ENCODE peak calls at places on chromosomes 5 and 9, in ten cellular contexts. One of them, this sample, is unnamed.

GRCh38 chr5:178291969-178292825 is 59.6 kb upstream of the PHYKPL start:
- DNase-seq in psoas muscle: peak; percentile 4
- DNase-seq in AG09309: no peak
- DNase-seq in spleen: peak; percentile 52
- DNase-seq in endothelial cell: no peak
- DNase-seq in OCI-LY7: no peak
- DNase-seq in uterus: no peak
- DNase-seq in heart right ventricle: no peak
- DNase-seq in endodermal cell: peak; percentile 30
- DNase-seq in B cell: no peak
- DNase-seq in this sample: no peak

GRCh38 chr5:94361161-94361560 is 257.2 kb downstream of the KIAA0825 start:
- DNase-seq in psoas muscle: no peak
- DNase-seq in AG09309: peak; percentile 5
- DNase-seq in spleen: no peak
- DNase-seq in endothelial cell: no peak
- DNase-seq in OCI-LY7: no peak
- DNase-seq in uterus: no peak
- DNase-seq in heart right ventricle: no peak
- DNase-seq in endodermal cell: no peak
- DNase-seq in B cell: no peak
- DNase-seq in this sample: no peak

GRCh38 chr5:56433039-56433438 is 199.9 kb upstream of the ANKRD55 start:
- DNase-seq in psoas muscle: no peak
- DNase-seq in AG09309: no peak
- DNase-seq in spleen: no peak
- DNase-seq in endothelial cell: no peak
- DNase-seq in OCI-LY7: no peak
- DNase-seq in uterus: no peak
- DNase-seq in heart right ventricle: no peak
- DNase-seq in endodermal cell: no peak
- DNase-seq in B cell: no peak
- DNase-seq in this sample: no peak

GRCh38 chr9:23590601-23591000 is 235.4 kb downstream of the ELAVL2 start:
- DNase-seq in psoas muscle: no peak
- DNase-seq in AG09309: no peak
- DNase-seq in spleen: no peak
- DNase-seq in endothelial cell: no peak
- DNase-seq in OCI-LY7: no peak
- DNase-seq in uterus: no peak
- DNase-seq in heart right ventricle: no peak
- DNase-seq in endodermal cell: no peak
- DNase-seq in B cell: no peak
- DNase-seq in this sample: no peak

GRCh38 chr5:133425183-133425582 is 187.2 kb downstream of the FSTL4 start:
- DNase-seq in psoas muscle: no peak
- DNase-seq in AG09309: no peak
- DNase-seq in spleen: no peak
- DNase-seq in endothelial cell: no peak
- DNase-seq in OCI-LY7: no peak
- DNase-seq in uterus: no peak
- DNase-seq in heart right ventricle: no peak
- DNase-seq in endodermal cell: no peak
- DNase-seq in B cell: no peak
- DNase-seq in this sample: no peak

GRCh38 chr5:34415559-34416198 is 240.4 kb upstream of the RAI14 start:
- DNase-seq in psoas muscle: no peak
- DNase-seq in AG09309: no peak
- DNase-seq in spleen: no peak
- DNase-seq in endothelial cell: no peak
- DNase-seq in OCI-LY7: no peak
- DNase-seq in uterus: no peak
- DNase-seq in heart right ventricle: no peak
- DNase-seq in endodermal cell: no peak
- DNase-seq in B cell: no peak
- DNase-seq in this sample: peak; percentile 47

GRCh38 chr9:121718501-121718900 is 67.1 kb downstream of the DAB2IP start:
- DNase-seq in psoas muscle: no peak
- DNase-seq in AG09309: no peak
- DNase-seq in spleen: no peak
- DNase-seq in endothelial cell: no peak
- DNase-seq in OCI-LY7: no peak
- DNase-seq in uterus: no peak
- DNase-seq in heart right ventricle: no peak
- DNase-seq in endodermal cell: no peak
- DNase-seq in B cell: no peak
- DNase-seq in this sample: no peak

GRCh38 chr5:23412011-23412410 is 95.4 kb upstream of the PRDM9 start:
- DNase-seq in psoas muscle: no peak
- DNase-seq in AG09309: no peak
- DNase-seq in spleen: no peak
- DNase-seq in endothelial cell: no peak
- DNase-seq in OCI-LY7: no peak
- DNase-seq in uterus: no peak
- DNase-seq in heart right ventricle: no peak
- DNase-seq in endodermal cell: no peak
- DNase-seq in B cell: no peak
- DNase-seq in this sample: no peak

DNA sequence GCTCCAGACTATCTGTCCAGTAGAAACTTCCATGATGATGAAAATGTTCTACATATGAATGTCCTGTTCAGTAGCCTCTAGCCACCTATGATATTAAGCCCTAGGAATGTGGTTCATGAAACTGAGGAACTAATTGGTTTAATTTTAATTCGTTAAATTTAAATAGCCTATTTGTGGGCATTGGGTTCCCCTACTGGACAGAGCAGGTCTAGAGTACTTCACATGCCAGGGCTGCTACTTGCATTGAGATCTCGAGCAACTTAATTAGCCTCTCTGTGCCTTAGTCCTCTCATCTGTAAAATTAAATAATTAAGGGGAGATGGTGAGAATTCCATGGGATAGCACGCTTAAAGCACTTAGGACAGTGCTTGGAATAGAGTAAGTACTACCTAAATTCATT is 160.0 kb downstream of the PAPPA start:
- DNase-seq in psoas muscle: no peak
- DNase-seq in AG09309: no peak
- DNase-seq in spleen: no peak
- DNase-seq in endothelial cell: no peak
- DNase-seq in OCI-LY7: no peak
- DNase-seq in uterus: no peak
- DNase-seq in heart right ventricle: no peak
- DNase-seq in endodermal cell: no peak
- DNase-seq in B cell: no peak
- DNase-seq in this sample: no peak
- TF ChIP-seq CTCF in psoas muscle: no peak
- TF ChIP-seq CTCF in AG09309: peak; percentile 24
- TF ChIP-seq CTCF in spleen: no peak
- TF ChIP-seq CTCF in endothelial cell: no peak
- TF ChIP-seq CTCF in OCI-LY7: no peak
- TF ChIP-seq CTCF in uterus: no peak
- TF ChIP-seq CTCF in heart right ventricle: no peak
- TF ChIP-seq CTCF in endodermal cell: peak; percentile 55
- TF ChIP-seq CTCF in B cell: no peak
- TF ChIP-seq CTCF in this sample: no peak

DNA sequence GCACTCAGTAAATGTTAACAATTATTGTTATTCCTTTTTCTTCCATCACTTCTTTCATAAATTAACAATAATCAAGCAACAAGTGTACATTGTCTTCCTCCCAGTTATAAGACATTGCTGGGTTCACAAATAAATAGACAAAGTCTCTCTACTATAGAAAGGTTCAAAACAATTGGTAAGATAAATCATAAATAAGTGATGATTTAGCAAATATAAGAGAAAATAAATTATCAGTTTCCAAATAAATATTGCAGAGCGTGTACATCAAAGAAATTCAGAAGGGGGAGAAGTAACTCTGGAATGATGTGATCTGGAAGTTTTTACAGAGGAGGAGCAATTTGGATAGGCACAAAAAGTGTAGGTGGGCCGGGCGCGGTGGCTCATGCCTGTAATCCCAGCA is 114.2 kb downstream of the BASP1 start:
- DNase-seq in psoas muscle: no peak
- DNase-seq in AG09309: no peak
- DNase-seq in spleen: no peak
- DNase-seq in endothelial cell: no peak
- DNase-seq in OCI-LY7: no peak
- DNase-seq in uterus: no peak
- DNase-seq in heart right ventricle: no peak
- DNase-seq in endodermal cell: no peak
- DNase-seq in B cell: no peak
- DNase-seq in this sample: no peak
- TF ChIP-seq CTCF in psoas muscle: no peak
- TF ChIP-seq CTCF in AG09309: no peak
- TF ChIP-seq CTCF in spleen: no peak
- TF ChIP-seq CTCF in endothelial cell: no peak
- TF ChIP-seq CTCF in OCI-LY7: no peak
- TF ChIP-seq CTCF in uterus: no peak
- TF ChIP-seq CTCF in heart right ventricle: no peak
- TF ChIP-seq CTCF in endodermal cell: no peak
- TF ChIP-seq CTCF in B cell: no peak
- TF ChIP-seq CTCF in this sample: no peak

GRCh38 chr5:82355921-82356454 is 77.8 kb upstream of the RPS23 start:
- DNase-seq in psoas muscle: no peak
- DNase-seq in AG09309: no peak
- DNase-seq in spleen: no peak
- DNase-seq in endothelial cell: no peak
- DNase-seq in OCI-LY7: no peak
- DNase-seq in uterus: no peak
- DNase-seq in heart right ventricle: no peak
- DNase-seq in endodermal cell: no peak
- DNase-seq in B cell: no peak
- DNase-seq in this sample: no peak

GRCh38 chr5:82353522-82353921 is 75.4 kb upstream of the RPS23 start:
- DNase-seq in psoas muscle: no peak
- DNase-seq in AG09309: no peak
- DNase-seq in spleen: no peak
- DNase-seq in endothelial cell: no peak
- DNase-seq in OCI-LY7: no peak
- DNase-seq in uterus: no peak
- DNase-seq in heart right ventricle: no peak
- DNase-seq in endodermal cell: no peak
- DNase-seq in B cell: no peak
- DNase-seq in this sample: no peak

GRCh38 chr5:82354543-82354942 is 76.4 kb upstream of the RPS23 start:
- DNase-seq in psoas muscle: no peak
- DNase-seq in AG09309: no peak
- DNase-seq in spleen: no peak
- DNase-seq in endothelial cell: no peak
- DNase-seq in OCI-LY7: no peak
- DNase-seq in uterus: no peak
- DNase-seq in heart right ventricle: no peak
- DNase-seq in endodermal cell: no peak
- DNase-seq in B cell: no peak
- DNase-seq in this sample: no peak

GRCh38 chr5:82355496-82355895 is 77.3 kb upstream of the RPS23 start:
- DNase-seq in psoas muscle: no peak
- DNase-seq in AG09309: no peak
- DNase-seq in spleen: no peak
- DNase-seq in endothelial cell: no peak
- DNase-seq in OCI-LY7: no peak
- DNase-seq in uterus: no peak
- DNase-seq in heart right ventricle: no peak
- DNase-seq in endodermal cell: no peak
- DNase-seq in B cell: no peak
- DNase-seq in this sample: no peak

GRCh38 chr5:82355053-82355452 is 76.9 kb upstream of the RPS23 start:
- DNase-seq in psoas muscle: no peak
- DNase-seq in AG09309: no peak
- DNase-seq in spleen: no peak
- DNase-seq in endothelial cell: no peak
- DNase-seq in OCI-LY7: no peak
- DNase-seq in uterus: no peak
- DNase-seq in heart right ventricle: no peak
- DNase-seq in endodermal cell: no peak
- DNase-seq in B cell: no peak
- DNase-seq in this sample: no peak
- TF ChIP-seq CTCF in psoas muscle: no peak
- TF ChIP-seq CTCF in AG09309: no peak
- TF ChIP-seq CTCF in spleen: no peak
- TF ChIP-seq CTCF in endothelial cell: no peak
- TF ChIP-seq CTCF in OCI-LY7: no peak
- TF ChIP-seq CTCF in uterus: no peak
- TF ChIP-seq CTCF in heart right ventricle: no peak
- TF ChIP-seq CTCF in endodermal cell: no peak
- TF ChIP-seq CTCF in B cell: no peak
- TF ChIP-seq CTCF in this sample: no peak

GRCh38 chr5:171628344-171628743 is 157.3 kb upstream of the SMIM23 start:
- DNase-seq in psoas muscle: peak; percentile 21
- DNase-seq in AG09309: no peak
- DNase-seq in spleen: no peak
- DNase-seq in endothelial cell: no peak
- DNase-seq in OCI-LY7: no peak
- DNase-seq in uterus: no peak
- DNase-seq in heart right ventricle: no peak
- DNase-seq in endodermal cell: no peak
- DNase-seq in B cell: no peak
- DNase-seq in this sample: no peak

GRCh38 chr5:171630047-171630669 is 155.5 kb upstream of the SMIM23 start:
- DNase-seq in psoas muscle: peak; percentile 50
- DNase-seq in AG09309: no peak
- DNase-seq in spleen: no peak
- DNase-seq in endothelial cell: peak; percentile 73
- DNase-seq in OCI-LY7: no peak
- DNase-seq in uterus: no peak
- DNase-seq in heart right ventricle: peak; percentile 61
- DNase-seq in endodermal cell: peak; percentile 92
- DNase-seq in B cell: no peak
- DNase-seq in this sample: no peak

GRCh38 chr5:171627936-171628335 is 157.7 kb upstream of the SMIM23 start:
- DNase-seq in psoas muscle: no peak
- DNase-seq in AG09309: no peak
- DNase-seq in spleen: no peak
- DNase-seq in endothelial cell: no peak
- DNase-seq in OCI-LY7: no peak
- DNase-seq in uterus: no peak
- DNase-seq in heart right ventricle: no peak
- DNase-seq in endodermal cell: peak; percentile 19
- DNase-seq in B cell: no peak
- DNase-seq in this sample: no peak

GRCh38 chr5:171630670-171631065 is 154.9 kb upstream of the SMIM23 start:
- DNase-seq in psoas muscle: no peak
- DNase-seq in AG09309: no peak
- DNase-seq in spleen: no peak
- DNase-seq in endothelial cell: no peak
- DNase-seq in OCI-LY7: no peak
- DNase-seq in uterus: no peak
- DNase-seq in heart right ventricle: no peak
- DNase-seq in endodermal cell: peak; percentile 34
- DNase-seq in B cell: no peak
- DNase-seq in this sample: no peak

DNA sequence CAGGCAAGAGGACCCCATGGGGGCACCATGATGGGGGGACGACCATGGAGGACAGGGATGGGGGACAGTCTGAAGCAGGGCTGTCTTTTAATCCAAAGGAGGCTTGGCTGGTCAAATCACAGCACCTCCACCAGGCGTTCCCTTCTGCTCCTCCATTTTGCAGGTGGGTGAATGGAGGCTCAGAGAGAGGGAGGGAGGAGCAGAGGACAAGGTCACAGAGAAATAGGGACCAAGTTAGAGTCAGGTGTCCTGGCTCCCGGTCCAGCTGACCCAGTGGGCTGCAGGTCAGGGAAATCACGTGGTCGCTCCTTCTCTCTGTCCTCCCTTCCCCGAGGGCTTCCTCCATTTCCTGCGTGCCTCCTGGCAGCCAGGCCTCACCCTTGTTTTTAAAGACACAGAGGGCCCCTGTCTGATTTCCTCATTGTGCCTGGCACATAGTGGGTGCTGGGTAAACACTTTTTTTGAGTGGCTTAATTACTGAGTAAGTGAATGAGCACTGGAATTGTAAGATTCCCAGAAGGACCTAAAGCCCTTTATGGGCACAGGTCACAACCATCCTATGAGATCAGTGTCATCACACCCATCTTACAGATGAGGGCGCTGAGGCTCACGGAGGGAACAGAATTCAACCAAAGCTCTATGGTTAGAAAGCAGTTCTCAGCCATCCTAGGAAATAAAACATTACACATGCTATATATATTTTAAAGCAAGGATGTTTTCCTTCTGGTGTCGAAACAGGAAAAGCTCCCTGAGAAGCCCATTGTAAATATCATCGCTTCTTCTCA is 156.2 kb upstream of the SMIM23 start:
- DNase-seq in psoas muscle: no peak
- DNase-seq in AG09309: no peak
- DNase-seq in spleen: no peak
- DNase-seq in endothelial cell: no peak
- DNase-seq in OCI-LY7: no peak
- DNase-seq in uterus: no peak
- DNase-seq in heart right ventricle: no peak
- DNase-seq in endodermal cell: peak; percentile 54
- DNase-seq in B cell: no peak
- DNase-seq in this sample: no peak
- TF ChIP-seq CTCF in psoas muscle: no peak
- TF ChIP-seq CTCF in AG09309: peak; percentile 25
- TF ChIP-seq CTCF in spleen: no peak
- TF ChIP-seq CTCF in endothelial cell: no peak
- TF ChIP-seq CTCF in OCI-LY7: peak; percentile 39
- TF ChIP-seq CTCF in uterus: no peak
- TF ChIP-seq CTCF in heart right ventricle: no peak
- TF ChIP-seq CTCF in endodermal cell: no peak
- TF ChIP-seq CTCF in B cell: no peak
- TF ChIP-seq CTCF in this sample: peak; percentile 13